ENCODE peak calls at places on chromosomes 5 and 9, in four cellular contexts. E is hepatocyte, R is HCT116, C is mesenchymal stem cell. M is an unnamed sample.

GRCh38 chr9:83013261-83013610 is 49.7 kb downstream of the RASEF start:
- DNase-seq in C (peak), E (no peak), R (no peak), M (no peak)

GRCh38 chr9:113912816-113913215 is 36.7 kb downstream of the ZNF618 start:
- DNase-seq in E (peak), C (peak), R (no peak), M (no peak)

GRCh38 chr5:137328418-137328937 is 170.6 kb downstream of the SPOCK1 start:
- DNase-seq in C (no peak), E (no peak), R (no peak), M (no peak)

GRCh38 chr9:33209394-33209793 is 30.6 kb upstream of the SPINK4 start:
- DNase-seq in C (no peak), R (no peak), E (no peak), M (no peak)

GRCh38 chr9:80968611-80969010 is 720.7 kb downstream of the TLE1 start:
- DNase-seq in R (no peak), C (peak), E (no peak), M (no peak)

GRCh38 chr5:125411163-125412050 is 665.0 kb upstream of the ZNF608 start:
- DNase-seq in R (no peak), C (peak), E (peak), M (no peak)

GRCh38 chr5:10331341-10331796 is 22.1 kb upstream of the MARCHF6 start:
- DNase-seq in C (no peak), E (peak), R (no peak), M (no peak)

GRCh38 chr9:128713941-128714573 is 9.9 kb downstream of the ZDHHC12 start:
- DNase-seq in C (no peak), R (no peak), E (no peak), M (no peak)

GRCh38 chr5:134142088-134142487 is 27.6 kb downstream of the TCF7 start:
- DNase-seq in E (peak), C (no peak), R (no peak), M (no peak)

GRCh38 chr9:34646211-34647083 is at the start of gene GALT:
- DNase-seq in C (peak), E (peak), R (peak), M (peak)

GRCh38 chr5:97163360-97163764 is 19.7 kb downstream of the RIOK2 start:
- DNase-seq in R (no peak), E (no peak), C (peak), M (peak)

DNA sequence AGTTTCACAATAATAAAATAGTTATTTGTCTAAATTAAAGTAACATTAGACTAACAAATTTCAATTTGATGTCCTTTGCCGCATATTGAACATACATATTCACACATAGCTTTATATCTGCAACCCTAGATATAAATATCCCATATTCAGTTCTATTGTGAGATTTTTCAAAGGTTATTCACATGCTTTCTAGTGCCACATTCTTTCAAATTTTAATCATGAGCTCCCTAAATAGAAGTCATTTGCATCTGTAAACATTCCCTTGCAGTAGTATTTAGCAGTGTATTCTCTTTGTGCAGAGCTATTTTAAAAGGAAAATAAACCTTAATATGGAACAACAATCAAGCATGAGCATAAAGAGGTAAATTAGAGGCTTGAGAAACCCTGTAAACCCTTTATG is 267.2 kb downstream of the EFNA5 start:
- DNase-seq in E (no peak), R (no peak), C (no peak), M (no peak)
- H3K4me2 ChIP-seq in E (no peak), R (no peak), C (no peak), M (no peak)

GRCh38 chr5:149485655-149486615 is 65.3 kb downstream of the CSNK1A1 start:
- DNase-seq in C (peak), R (peak), E (peak), M (peak)
- H3K4me2 ChIP-seq in C (peak), R (peak), E (peak), M (peak)

GRCh38 chr9:123964756-123965155 is 34.8 kb upstream of the DENND1A start:
- DNase-seq in C (no peak), E (no peak), R (no peak), M (no peak)
- H3K4me2 ChIP-seq in C (no peak), E (no peak), R (no peak), M (no peak)

GRCh38 chr5:127011961-127012644 is 18.3 kb downstream of the MARCHF3 start:
- DNase-seq in R (no peak), E (no peak), C (no peak), M (no peak)
- H3K4me2 ChIP-seq in R (no peak), E (no peak), C (no peak), M (peak)

DNA sequence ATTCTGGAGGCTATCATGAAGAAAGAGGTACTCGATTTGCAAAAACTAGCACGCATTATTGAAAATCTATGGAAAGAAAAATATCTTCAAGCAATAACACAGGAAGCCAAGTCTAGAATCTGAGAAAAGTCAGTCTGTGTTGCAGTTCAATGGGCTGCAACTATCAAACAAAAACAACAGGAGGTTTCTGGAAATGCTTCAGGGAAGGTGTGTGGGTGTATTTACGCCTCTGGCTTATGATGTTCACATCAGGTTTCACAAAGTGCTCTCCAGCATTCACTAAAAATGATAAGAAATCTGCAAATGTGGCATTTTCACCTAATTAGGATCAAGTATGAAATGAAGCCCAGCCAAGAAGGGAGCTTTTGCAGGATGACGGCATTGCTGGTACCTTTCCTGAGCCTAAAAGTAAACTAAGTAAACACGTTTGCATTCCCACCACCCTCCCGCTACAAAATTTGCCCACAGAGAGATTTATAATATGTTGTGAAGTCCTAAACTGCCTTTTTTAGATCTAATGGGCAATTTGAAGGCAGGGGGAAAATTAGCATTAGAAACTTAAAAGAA is 146.4 kb downstream of the GABRB2 start:
- DNase-seq in E (no peak), C (no peak), R (no peak), M (no peak)
- H3K4me2 ChIP-seq in E (no peak), C (no peak), R (no peak), M (no peak)

DNA sequence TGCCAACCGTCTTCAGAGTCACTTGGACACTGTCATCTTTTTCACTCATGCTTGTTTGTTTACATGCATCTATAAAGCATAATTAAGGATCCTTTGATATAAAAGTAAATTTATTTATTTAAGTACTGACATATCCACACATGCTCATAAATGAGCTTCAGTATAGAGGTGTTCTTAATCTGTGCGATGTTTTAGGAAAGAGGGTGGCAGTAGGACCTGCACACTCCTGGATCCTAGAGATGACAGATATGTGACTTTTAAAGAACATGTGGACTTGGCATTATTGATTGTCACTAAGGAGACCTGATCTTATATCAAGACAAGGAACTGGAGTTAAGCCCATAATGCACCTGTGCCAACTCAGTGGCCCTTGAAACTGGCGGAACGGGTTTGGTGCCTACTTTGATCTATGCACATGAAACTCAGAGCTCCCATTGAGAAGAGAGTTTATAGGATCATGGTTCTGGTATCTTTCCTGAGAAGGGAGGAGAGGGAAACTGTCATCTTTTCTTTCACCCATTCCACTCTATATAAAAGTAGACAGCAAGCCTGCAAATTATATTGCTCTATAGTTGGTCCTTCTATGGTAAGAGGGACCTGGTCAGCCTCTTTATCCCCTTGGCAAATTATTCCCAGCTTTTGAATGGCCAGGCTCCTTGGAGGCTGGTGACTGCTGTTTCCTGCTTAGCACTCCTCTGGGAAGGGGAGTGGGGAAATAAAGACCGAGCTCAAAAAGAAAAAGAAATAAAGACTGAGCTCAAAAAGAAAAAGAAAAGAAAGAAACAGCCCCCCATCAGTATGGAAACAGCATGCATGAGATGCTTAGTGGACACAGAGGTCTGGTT is 57.8 kb upstream of the LIFR start:
- DNase-seq in E (no peak), C (no peak), R (peak), M (no peak)
- H3K4me2 ChIP-seq in E (no peak), C (no peak), R (peak), M (no peak)

GRCh38 chr5:145833616-145834200 is 1.4 kb downstream of the PRELID2 start:
- DNase-seq in C (no peak), R (no peak), E (no peak), M (no peak)

GRCh38 chr5:145835839-145836222 is 689 bp upstream of the PRELID2 start:
- DNase-seq in C (no peak), E (no peak), R (no peak), M (peak)

GRCh38 chr5:145834554-145834916 is 607 bp downstream of the PRELID2 start:
- DNase-seq in R (no peak), C (no peak), E (peak), M (no peak)

GRCh38 chr5:145838276-145838675 is 3.1 kb upstream of the PRELID2 start:
- DNase-seq in C (no peak), R (no peak), E (peak), M (no peak)

GRCh38 chr5:145834917-145835838 is at the start of gene PRELID2:
- DNase-seq in E (peak), C (peak), R (peak), M (peak)
- H3K4me2 ChIP-seq in E (peak), C (peak), R (peak), M (peak)

DNA sequence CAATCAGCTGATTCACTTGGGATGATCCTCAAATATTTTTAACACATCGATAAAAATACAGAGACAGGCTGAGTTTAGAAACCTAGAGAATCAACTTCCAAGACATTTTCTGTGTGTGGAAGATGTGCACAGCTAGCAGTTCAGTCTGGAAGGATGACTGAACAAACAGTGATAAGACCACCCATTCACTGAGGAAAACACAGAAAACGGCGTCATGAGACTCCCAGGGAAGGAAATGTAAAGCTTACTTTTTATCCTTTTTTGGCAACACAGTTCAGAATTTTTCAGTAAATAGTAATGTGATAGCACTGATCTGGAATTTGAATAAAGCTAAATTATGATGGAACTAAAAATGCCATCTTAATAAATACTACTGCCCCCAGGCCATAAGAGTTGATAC is 277.6 kb downstream of the SEMA5A start:
- DNase-seq in E (no peak), R (no peak), C (no peak), M (no peak)
- H3K4me2 ChIP-seq in E (no peak), R (no peak), C (no peak), M (no peak)

GRCh38 chr9:21803674-21804048 is 1.2 kb downstream of the MTAP start:
- DNase-seq in E (no peak), C (peak), R (no peak), M (no peak)
- H3K4me2 ChIP-seq in E (peak), C (peak), R (peak), M (peak)

M was measured in SK-N-SH.